ENCODE peak calls at places on chromosomes 13 and 19, in nine cellular contexts. E is HAP-1; X is DMS53; F is glutamatergic neuron; C is GF-D8; V is Daoy; L is stimulated activated CD4-positive, alpha-beta T cell treated with anti-CD3 and anti-CD28 coated beads, Interleukin-2, amount 100 ng/mL, for 48 hours; D is HCEC 1CT; A is IMR-90. M is an unnamed sample.

GRCh38 chr13:111623743-111624505 is 303.5 kb downstream of the TEX29 start:
- DNase-seq in A (no peak), L (no peak), F (no peak), V (no peak), C (no peak), X (no peak), D (no peak), E (no peak), M (peak)

GRCh38 chr13:69857188-69857821 is 250.3 kb upstream of the ATXN8OS start:
- DNase-seq in V (peak), C (peak), F (no peak), A (peak), X (peak), E (no peak), D (peak), L (no peak), M (no peak)

GRCh38 chr13:75636339-75637095 is 387 bp downstream of the LMO7 start:
- DNase-seq in F (peak), A (peak), D (peak), E (peak), C (no peak), V (peak), X (peak), L (peak), M (no peak)

GRCh38 chr19:20247016-20247683 is 80.1 kb downstream of the ZNF486 start:
- DNase-seq in X (peak), D (no peak), E (no peak), V (no peak), L (no peak), F (peak), C (no peak), A (no peak), M (no peak)

GRCh38 chr13:41386206-41386605 is 71.1 kb upstream of the RGCC start:
- DNase-seq in X (no peak), A (no peak), C (no peak), F (no peak), D (no peak), L (no peak), E (no peak), V (no peak), M (no peak)

GRCh38 chr19:4916292-4917082 is 7.2 kb downstream of the UHRF1 start:
- DNase-seq in V (no peak), A (no peak), C (peak), F (no peak), X (no peak), E (no peak), L (no peak), D (no peak), M (no peak)

GRCh38 chr19:5827891-5828660 is 11.4 kb downstream of the FUT6 start:
- DNase-seq in D (peak), V (peak), E (peak), C (peak), X (peak), L (peak), A (peak), F (peak), M (peak)

GRCh38 chr19:1655131-1655981 is 2.9 kb upstream of the TCF3 start:
- DNase-seq in V (peak), L (no peak), C (no peak), A (no peak), D (no peak), E (no peak), F (peak), X (no peak), M (no peak)

GRCh38 chr19:46637224-46637623 is 1.2 kb upstream of the GNG8 start:
- DNase-seq in D (no peak), C (no peak), V (no peak), X (peak), F (no peak), L (no peak), E (no peak), A (no peak), M (no peak)

GRCh38 chr19:17256130-17256529 is 8.4 kb downstream of the USHBP1 start:
- DNase-seq in F (no peak), A (no peak), L (no peak), V (no peak), X (no peak), D (no peak), C (no peak), E (no peak), M (no peak)

GRCh38 chr13:76863022-76863421 is 23.2 kb downstream of the KCTD12 start:
- DNase-seq in D (no peak), C (no peak), X (no peak), F (no peak), A (no peak), L (no peak), E (no peak), V (no peak), M (no peak)

GRCh38 chr13:29454931-29455481 is 140.5 kb downstream of the SLC7A1 start:
- DNase-seq in F (no peak), A (peak), V (peak), X (peak), D (peak), L (no peak), E (peak), C (no peak), M (no peak)

GRCh38 chr13:51848674-51849073 is 3.7 kb upstream of the TMEM272 start:
- DNase-seq in X (no peak), F (no peak), C (no peak), L (no peak), A (peak), D (peak), V (no peak), E (no peak), M (no peak)

GRCh38 chr19:45506246-45506990 is 861 bp upstream of the VASP start:
- DNase-seq in C (peak), F (peak), X (peak), L (peak), V (peak), D (peak), A (peak), E (peak), M (peak)

GRCh38 chr19:30556230-30556711 is 184.1 kb downstream of the ZNF536 start:
- DNase-seq in F (peak), D (no peak), V (no peak), C (no peak), E (no peak), X (no peak), L (no peak), A (no peak), M (no peak)

GRCh38 chr19:51337141-51337860 is 4.6 kb downstream of the VSIG10L start:
- DNase-seq in A (no peak), X (no peak), F (no peak), V (no peak), D (no peak), L (no peak), C (no peak), E (no peak), M (no peak)

GRCh38 chr13:76620036-76620435 is 266.2 kb downstream of the KCTD12 start:
- DNase-seq in X (no peak), D (no peak), L (no peak), F (no peak), C (no peak), E (no peak), V (no peak), A (no peak), M (no peak)

GRCh38 chr13:111857336-111857735 is 209.6 kb upstream of the SOX1 start:
- DNase-seq in X (no peak), A (no peak), L (no peak), E (no peak), F (no peak), D (no peak), V (no peak), C (no peak), M (no peak)

GRCh38 chr19:8371011-8371804 is 7.3 kb downstream of the ANGPTL4 start:
- DNase-seq in E (no peak), X (no peak), V (no peak), C (no peak), D (no peak), F (no peak), L (no peak), A (no peak), M (no peak)

GRCh38 chr19:10294368-10294697 is 4.6 kb downstream of the ICAM5 start:
- DNase-seq in L (no peak), D (no peak), E (no peak), X (no peak), F (peak), V (no peak), A (no peak), C (no peak), M (peak)

GRCh38 chr13:75788494-75788991 is 152.4 kb downstream of the LMO7 start:
- DNase-seq in D (peak), L (no peak), X (no peak), C (peak), E (no peak), F (no peak), A (peak), V (peak), M (no peak)

GRCh38 chr13:77437267-77437666 is 98.2 kb upstream of the SCEL start:
- DNase-seq in X (peak), L (no peak), D (no peak), C (no peak), A (no peak), E (no peak), V (no peak), F (no peak), M (no peak)

GRCh38 chr19:41688098-41688497 is at the start of gene CEACAM7:
- DNase-seq in A (no peak), V (no peak), E (no peak), F (no peak), L (no peak), C (no peak), D (no peak), X (no peak), M (no peak)

GRCh38 chr13:62320731-62321130 is 905.1 kb upstream of the PCDH20 start:
- DNase-seq in A (no peak), X (no peak), E (no peak), F (no peak), C (no peak), L (no peak), D (no peak), V (no peak), M (no peak)

GRCh38 chr19:19444694-19445155 is 39.2 kb downstream of the GATAD2A start:
- DNase-seq in A (peak), X (no peak), V (peak), D (peak), L (no peak), F (no peak), E (no peak), C (peak), M (no peak)

GRCh38 chr13:43273362-43273761 is 250.0 kb downstream of the DNAJC15 start:
- DNase-seq in C (no peak), D (no peak), A (peak), X (no peak), E (no peak), V (peak), L (no peak), F (no peak), M (no peak)

GRCh38 chr13:107843281-107843680 is 372.1 kb downstream of the LIG4 start:
- DNase-seq in A (no peak), D (no peak), F (no peak), L (no peak), V (no peak), E (no peak), C (no peak), X (no peak), M (no peak)

GRCh38 chr13:27960362-27961226 is 8.5 kb downstream of the CDX2 start:
- DNase-seq in F (peak), X (peak), V (peak), C (no peak), L (peak), E (no peak), D (peak), A (no peak), M (no peak)

GRCh38 chr19:38735257-38735686 is 9.0 kb downstream of the CAPN12 start:
- DNase-seq in D (no peak), E (peak), F (no peak), C (no peak), V (peak), L (no peak), A (no peak), X (peak), M (no peak)